ENCODE peak calls at places on chromosomes 3 and 15, in seven cellular contexts. I is effector memory CD4-positive, alpha-beta T cell; N is stimulated activated CD4-positive, alpha-beta T cell treated with anti-CD3 and anti-CD28 coated beads, Interleukin-4, amount 100 ng/mL, for 1 hour; O is nephron progenitor cell; E is OCI-LY7; L is fibroblast of lung; M is activated CD4-positive, alpha-beta T cell treated with anti-CD3 and anti-CD28 coated beads for 24 hours. R is an unnamed sample.

GRCh38 chr15:51736646-51737537 is 563 bp downstream of the LYSMD2 start:
- DNase-seq in I (peak), N (peak), O (no peak), E (no peak), L (peak), M (no peak), R (peak)

GRCh38 chr3:88618121-88618645 is 468.4 kb downstream of the C3orf38 start:
- DNase-seq in I (no peak), N (no peak), O (no peak), E (no peak), L (no peak), M (no peak), R (peak)

GRCh38 chr15:52746162-52746721 is 43.9 kb downstream of the ONECUT1 start:
- DNase-seq in I (no peak), N (no peak), O (no peak), E (no peak), L (no peak), M (no peak), R (no peak)

GRCh38 chr3:45852828-45853227 is 10.9 kb upstream of the LZTFL1 start:
- DNase-seq in I (no peak), N (no peak), O (no peak), E (no peak), L (no peak), M (no peak), R (no peak)

GRCh38 chr3:71441217-71441924 is 142.2 kb downstream of the FOXP1 start:
- DNase-seq in I (no peak), N (no peak), O (no peak), E (no peak), L (no peak), M (no peak), R (no peak)

GRCh38 chr3:195209836-195210551 is 61.0 kb downstream of the XXYLT1 start:
- DNase-seq in I (no peak), N (no peak), O (peak), E (peak), L (peak), M (no peak), R (peak)

GRCh38 chr3:48595526-48596121 is 495 bp upstream of the COL7A1 start:
- DNase-seq in I (no peak), N (no peak), O (peak), E (no peak), L (peak), M (no peak), R (peak)

GRCh38 chr3:21436846-21437245 is 314.2 kb downstream of the ZNF385D start:
- DNase-seq in I (no peak), N (no peak), O (no peak), E (no peak), L (no peak), M (no peak), R (no peak)

GRCh38 chr15:101440846-101441590 is 48.5 kb downstream of the PCSK6 start:
- DNase-seq in I (no peak), N (no peak), O (no peak), E (no peak), L (no peak), M (no peak), R (no peak)

GRCh38 chr3:8802256-8802655 is 32.8 kb upstream of the OXTR start:
- DNase-seq in I (no peak), N (no peak), O (no peak), E (no peak), L (no peak), M (no peak), R (no peak)

GRCh38 chr15:90519688-90520087 is 10.0 kb upstream of the CRTC3 start:
- DNase-seq in I (no peak), N (no peak), O (no peak), E (no peak), L (peak), M (no peak), R (no peak)

GRCh38 chr3:117170112-117170511 is 460.5 kb downstream of the TUSC7 start:
- DNase-seq in I (no peak), N (no peak), O (no peak), E (no peak), L (no peak), M (no peak), R (no peak)

GRCh38 chr15:78565097-78565950 is at the start of gene CHRNA5:
- DNase-seq in I (peak), N (peak), O (peak), E (peak), L (peak), M (peak), R (peak)

GRCh38 chr3:112583105-112583504 is 21.3 kb downstream of the SLC35A5 start:
- DNase-seq in I (no peak), N (no peak), O (no peak), E (no peak), L (no peak), M (no peak), R (no peak)

GRCh38 chr15:59157840-59158700 is 48.6 kb upstream of the LDHAL6B start:
- DNase-seq in I (no peak), N (no peak), O (no peak), E (no peak), L (no peak), M (no peak), R (no peak)

GRCh38 chr3:94374439-94375161 is 311.7 kb downstream of the NSUN3 start:
- DNase-seq in I (no peak), N (no peak), O (no peak), E (no peak), L (no peak), M (no peak), R (no peak)

GRCh38 chr15:52397118-52397517 is 101.5 kb upstream of the MYO5C start:
- DNase-seq in I (no peak), N (no peak), O (no peak), E (no peak), L (no peak), M (no peak), R (no peak)

GRCh38 chr3:190169877-190170276 is 49.2 kb upstream of the P3H2 start:
- DNase-seq in I (no peak), N (no peak), O (no peak), E (no peak), L (no peak), M (no peak), R (no peak)

GRCh38 chr3:64267774-64268604 is 42.7 kb upstream of the PRICKLE2 start:
- DNase-seq in I (no peak), N (no peak), O (peak), E (no peak), L (peak), M (no peak), R (peak)

GRCh38 chr3:194174980-194175379 is 39.0 kb downstream of the HES1 start:
- DNase-seq in I (no peak), N (no peak), O (no peak), E (no peak), L (no peak), M (no peak), R (no peak)

GRCh38 chr3:185874119-185874518 is 49.3 kb upstream of the IGF2BP2 start:
- DNase-seq in I (no peak), N (no peak), O (no peak), E (no peak), L (no peak), M (no peak), R (no peak)

GRCh38 chr3:77323616-77324015 is 283.7 kb downstream of the ROBO2 start:
- DNase-seq in I (no peak), N (no peak), O (no peak), E (no peak), L (no peak), M (no peak), R (no peak)

GRCh38 chr15:68666120-68666811 is 87.5 kb downstream of the CORO2B start:
- DNase-seq in I (no peak), N (no peak), O (no peak), E (peak), L (no peak), M (no peak), R (no peak)

GRCh38 chr3:141341536-141341935 is 26.8 kb upstream of the ZBTB38 start:
- DNase-seq in I (no peak), N (no peak), O (no peak), E (no peak), L (no peak), M (no peak), R (no peak)

GRCh38 chr3:108538083-108538482 is 27.7 kb upstream of the MYH15 start:
- DNase-seq in I (no peak), N (no peak), O (no peak), E (no peak), L (no peak), M (no peak), R (no peak)

GRCh38 chr3:114764056-114764492 is 383.0 kb downstream of the ZBTB20 start:
- DNase-seq in I (no peak), N (no peak), O (no peak), E (no peak), L (peak), M (no peak), R (no peak)

GRCh38 chr3:17478673-17479072 is 263.8 kb downstream of the TBC1D5 start:
- DNase-seq in I (no peak), N (no peak), O (no peak), E (no peak), L (peak), M (no peak), R (no peak)

GRCh38 chr3:36075491-36075890 is 304.8 kb upstream of the STAC start:
- DNase-seq in I (no peak), N (no peak), O (no peak), E (no peak), L (no peak), M (no peak), R (no peak)

GRCh38 chr3:37125195-37125594 is 49.2 kb downstream of the LRRFIP2 start:
- DNase-seq in I (no peak), N (no peak), O (no peak), E (no peak), L (no peak), M (no peak), R (no peak)

GRCh38 chr15:99486371-99487336 is 79.1 kb upstream of the MEF2A start:
- DNase-seq in I (no peak), N (peak), O (peak), E (no peak), L (peak), M (no peak), R (peak)

GRCh38 chr15:28022181-28022580 is 76.9 kb downstream of the OCA2 start:
- DNase-seq in I (no peak), N (no peak), O (no peak), E (no peak), L (no peak), M (no peak), R (no peak)

GRCh38 chr3:11195721-11196332 is 41.5 kb downstream of the HRH1 start:
- DNase-seq in I (no peak), N (no peak), O (no peak), E (no peak), L (peak), M (no peak), R (no peak)

GRCh38 chr15:31857194-31857593 is 173.1 kb upstream of the CHRNA7 start:
- DNase-seq in I (no peak), N (no peak), O (no peak), E (no peak), L (no peak), M (no peak), R (no peak)

GRCh38 chr3:124567168-124567567 is 163.1 kb upstream of the UMPS start:
- DNase-seq in I (no peak), N (no peak), O (no peak), E (no peak), L (no peak), M (no peak), R (no peak)

GRCh38 chr3:31567036-31567435 is 34.3 kb downstream of the STT3B start:
- DNase-seq in I (no peak), N (no peak), O (no peak), E (peak), L (no peak), M (no peak), R (peak)

GRCh38 chr3:62199126-62199525 is 174.2 kb downstream of the FEZF2 start:
- DNase-seq in I (no peak), N (no peak), O (no peak), E (no peak), L (no peak), M (no peak), R (no peak)

GRCh38 chr15:23869391-23869790 is 182.3 kb upstream of the NDN start:
- DNase-seq in I (no peak), N (no peak), O (peak), E (no peak), L (no peak), M (no peak), R (peak)

GRCh38 chr3:72224804-72225509 is 440.0 kb upstream of the PROK2 start:
- DNase-seq in I (no peak), N (no peak), O (no peak), E (peak), L (no peak), M (no peak), R (no peak)

GRCh38 chr3:157499342-157499963 is 3.8 kb downstream of the VEPH1 start:
- DNase-seq in I (no peak), N (no peak), O (peak), E (no peak), L (no peak), M (no peak), R (peak)

R was measured in glutamatergic neuron.